ENCODE peak calls at places on chromosomes 6 and 20, in ten cellular contexts. V is posterior cingulate gyrus; T is activated naive CD4-positive, alpha-beta T cell; O is NCI-H1417 treated with DMSO at 0.1 percent for 48 hours; A is GF-D8; M is tibial artery; S is hypothalamus; Q is stimulated activated CD8-positive, alpha-beta memory T cell treated with anti-CD3 and anti-CD28 coated beads, Interleukin-7, amount 100 ng/mL, for 1 hour; J is cardiac fibroblast; N is Peyer's patch. Y is an unnamed sample.

GRCh38 chr6:40803897-40804702 is 216.9 kb upstream of the LRFN2 start:
- DNase-seq in S (no peak), V (no peak), Q (no peak), J (no peak), M (no peak), O (no peak), N (no peak), A (no peak), T (no peak), Y (no peak)

GRCh38 chr6:70151616-70152015 is 151.3 kb downstream of the COL9A1 start:
- DNase-seq in O (no peak), M (no peak), S (no peak), A (no peak), Q (no peak), N (no peak), J (peak; percentile 38), T (no peak), V (no peak), Y (no peak)

GRCh38 chr20:14337400-14338171 is at the start of gene FLRT3:
- DNase-seq in O (peak; percentile 70), V (peak; percentile 91), N (no peak), Q (no peak), M (peak; percentile 72), J (peak; percentile 86), S (peak; percentile 32), T (no peak), A (no peak), Y (peak; percentile 49)

GRCh38 chr6:55239099-55239498 is 64.8 kb downstream of the HCRTR2 start:
- DNase-seq in N (no peak), V (no peak), O (no peak), S (no peak), Q (no peak), T (no peak), J (no peak), A (no peak), M (no peak), Y (no peak)

GRCh38 chr20:35462351-35462750 is 7.0 kb downstream of the CEP250 start:
- DNase-seq in A (no peak), V (no peak), J (no peak), Q (no peak), S (no peak), M (no peak), O (no peak), T (no peak), N (no peak), Y (no peak)

GRCh38 chr20:7637184-7637583 is 303.1 kb downstream of the HAO1 start:
- DNase-seq in V (no peak), T (no peak), N (no peak), M (no peak), A (no peak), J (peak; percentile 52), S (no peak), O (no peak), Q (no peak), Y (no peak)

GRCh38 chr6:168133707-168134398 is 54.8 kb upstream of the FRMD1 start:
- DNase-seq in S (no peak), T (no peak), O (no peak), Q (no peak), N (no peak), A (no peak), V (peak; percentile 59), J (no peak), M (no peak), Y (no peak)

GRCh38 chr20:50163570-50164317 is 10.2 kb upstream of the PEDS1 start:
- DNase-seq in J (no peak), M (no peak), N (no peak), S (no peak), O (no peak), V (no peak), T (no peak), A (no peak), Q (no peak), Y (peak; percentile 86)

GRCh38 chr6:142856857-142857608 is 87.9 kb downstream of the HIVEP2 start:
- DNase-seq in J (no peak), S (no peak), N (peak; percentile 52), V (no peak), M (no peak), O (no peak), A (no peak), T (no peak), Q (no peak), Y (no peak)

GRCh38 chr20:21090738-21091120 is 15.4 kb downstream of the LINC00237 start:
- DNase-seq in Q (no peak), M (no peak), O (peak; percentile 40), S (no peak), A (no peak), N (no peak), V (no peak), T (no peak), J (no peak), Y (no peak)

GRCh38 chr6:2589171-2589661 is 161.5 kb downstream of the MYLK4 start:
- DNase-seq in N (no peak), J (no peak), Q (no peak), A (no peak), T (no peak), M (no peak), S (no peak), O (no peak), V (no peak), Y (no peak)

GRCh38 chr20:25508083-25508770 is 77.1 kb downstream of the NINL start:
- DNase-seq in A (no peak), O (no peak), S (no peak), Q (no peak), V (no peak), N (no peak), T (no peak), M (no peak), J (peak; percentile 75), Y (no peak)

GRCh38 chr6:50655848-50656453 is 57.4 kb upstream of the TFAP2D start:
- DNase-seq in Q (no peak), M (no peak), T (no peak), O (no peak), S (no peak), V (no peak), A (no peak), J (peak; percentile 29), N (no peak), Y (no peak)